ENCODE peak calls at places on chromosomes 16 and 17, in nine cellular contexts. X, L, G, Y, P, U, T, Z and J are unnamed samples.

GRCh38 chr17:40124279-40125141 is 2.7 kb downstream of the MSL1 start:
- DNase-seq in Z (no peak), L (peak), T (no peak), G (no peak), U (no peak), X (no peak), Y (no peak), P (no peak), J (no peak)

GRCh38 chr16:66728117-66728787 is 23.2 kb downstream of the DYNC1LI2 start:
- DNase-seq in G (no peak), Y (no peak), X (no peak), Z (peak), T (peak), U (no peak), P (no peak), L (peak), J (no peak)

GRCh38 chr17:31216053-31216751 is 80.8 kb downstream of the OMG start:
- DNase-seq in U (no peak), L (peak), X (no peak), P (peak), Z (peak), T (peak), G (no peak), Y (peak), J (no peak)

GRCh38 chr17:57911834-57912673 is 43.2 kb downstream of the CUEDC1 start:
- DNase-seq in G (no peak), P (peak), L (peak), Y (no peak), U (no peak), T (no peak), Z (peak), X (peak), J (no peak)

GRCh38 chr17:73784015-73784603 is 139.9 kb upstream of the SDK2 start:
- DNase-seq in X (no peak), T (no peak), P (no peak), G (no peak), L (no peak), Y (no peak), Z (no peak), U (no peak), J (no peak)

GRCh38 chr16:85928411-85928820 is 29.5 kb downstream of the IRF8 start:
- DNase-seq in T (no peak), Z (no peak), P (no peak), X (no peak), U (no peak), L (no peak), Y (no peak), G (no peak), J (no peak)

GRCh38 chr17:75636381-75637142 is 3.3 kb downstream of the SMIM5 start:
- DNase-seq in T (no peak), L (no peak), G (no peak), Y (no peak), X (no peak), Z (no peak), U (no peak), P (no peak), J (no peak)

GRCh38 chr17:39716879-39717536 is 13.3 kb downstream of the MIEN1 start:
- DNase-seq in T (no peak), Z (no peak), L (no peak), P (no peak), G (no peak), U (no peak), X (no peak), Y (no peak), J (no peak)

GRCh38 chr16:2386990-2387389 is 42.3 kb upstream of the CCNF start:
- DNase-seq in Y (no peak), Z (no peak), U (no peak), L (no peak), X (no peak), T (no peak), P (no peak), G (no peak), J (no peak)

GRCh38 chr16:57315401-57315800 is 30.9 kb upstream of the PLLP start:
- DNase-seq in T (no peak), L (peak), Y (no peak), G (no peak), U (no peak), P (no peak), Z (no peak), X (no peak), J (no peak)

GRCh38 chr16:20385844-20386832 is 18.4 kb downstream of the PDILT start:
- DNase-seq in U (peak), P (no peak), Z (peak), L (peak), T (peak), G (no peak), X (peak), Y (no peak), J (peak)

GRCh38 chr17:3903881-3904286 is 11.0 kb upstream of the CAMKK1 start:
- DNase-seq in L (no peak), P (no peak), Z (no peak), G (no peak), U (no peak), X (no peak), Y (no peak), T (no peak), J (no peak)

GRCh38 chr16:54511181-54511731 is 224.7 kb upstream of the IRX3 start:
- DNase-seq in U (no peak), X (no peak), L (peak), G (no peak), P (no peak), T (no peak), Z (no peak), Y (no peak), J (no peak)

GRCh38 chr16:90043526-90043925 is 24.3 kb upstream of the DBNDD1 start:
- DNase-seq in Y (no peak), Z (no peak), P (no peak), G (no peak), X (no peak), T (no peak), U (no peak), L (no peak), J (no peak)

GRCh38 chr17:10757658-10758057 is 27.8 kb upstream of the TMEM220 start:
- DNase-seq in L (no peak), T (no peak), Z (no peak), Y (no peak), X (no peak), U (no peak), G (no peak), P (no peak), J (no peak)

GRCh38 chr17:9512323-9513168 is 63.1 kb downstream of the STX8 start:
- DNase-seq in Y (peak), G (no peak), Z (peak), X (no peak), T (no peak), L (peak), U (no peak), P (no peak), J (no peak)

GRCh38 chr16:30183236-30183960 is at the start of gene CORO1A:
- DNase-seq in G (peak), X (peak), U (peak), Y (peak), Z (peak), P (peak), T (peak), L (peak), J (peak)

GRCh38 chr16:78862022-78862421 is 738.5 kb downstream of the MAF start:
- DNase-seq in P (no peak), U (no peak), Z (no peak), X (no peak), L (no peak), T (no peak), Y (no peak), G (no peak), J (no peak)

GRCh38 chr17:83196088-83196765 is 116.8 kb downstream of the METRNL start:
- DNase-seq in G (no peak), Y (peak), P (no peak), X (no peak), Z (no peak), U (no peak), L (peak), T (no peak), J (no peak)

GRCh38 chr17:65917560-65917959 is 274.4 kb downstream of the CEP112 start:
- DNase-seq in T (no peak), Z (no peak), Y (no peak), X (no peak), L (no peak), U (no peak), P (no peak), G (no peak), J (no peak)